ENCODE peak calls at places on chromosomes 12 and 14, in nine cellular contexts. M, S, I, E, T, R, K, A and U are unnamed samples. For H3K4me1, the result is how much of the 10 kb centered on the place peaks cover.

GRCh38 chr12:1605129-1606020 is 11.0 kb upstream of the FBXL14 start:
- DNase-seq in A (peak), M (peak), R (peak), T (peak), I (peak), K (no peak), E (peak), S (peak), U (peak)

GRCh38 chr14:45051896-45052295 is 32.0 kb upstream of the PRPF39 start:
- DNase-seq in K (no peak), R (no peak), I (no peak), S (no peak), E (no peak), M (no peak), A (no peak), T (no peak), U (no peak)

GRCh38 chr14:85257287-85257686 is 272.7 kb upstream of the FLRT2 start:
- DNase-seq in M (no peak), A (no peak), R (no peak), E (no peak), I (no peak), S (no peak), K (no peak), T (no peak), U (no peak)

GRCh38 chr14:97634786-97635185 is 837.6 kb downstream of the VRK1 start:
- DNase-seq in M (no peak), T (no peak), I (no peak), K (no peak), E (no peak), S (no peak), A (no peak), R (no peak), U (peak)

GRCh38 chr12:75913502-75914110 is 118.0 kb downstream of the PHLDA1 start:
- DNase-seq in I (no peak), K (no peak), A (no peak), S (no peak), R (no peak), E (no peak), M (no peak), T (no peak), U (no peak)

GRCh38 chr14:24418492-24418873 is 11.0 kb downstream of the CBLN3 start:
- DNase-seq in R (no peak), E (no peak), A (peak), S (peak), I (no peak), K (peak), M (no peak), T (no peak), U (no peak)

GRCh38 chr12:120710805-120711296 is 593 bp downstream of the UNC119B start:
- DNase-seq in M (peak), S (no peak), I (peak), E (peak), A (no peak), R (peak), K (no peak), T (no peak), U (no peak)

GRCh38 chr12:42469355-42470006 is 120.1 kb downstream of the PRICKLE1 start:
- DNase-seq in R (no peak), E (no peak), M (no peak), T (no peak), A (no peak), K (no peak), I (peak), S (no peak), U (no peak)

GRCh38 chr12:102885043-102885932 is 31.8 kb downstream of the PAH start:
- DNase-seq in M (no peak), E (no peak), R (peak), S (no peak), K (no peak), I (no peak), A (peak), T (no peak), U (no peak)

DNA sequence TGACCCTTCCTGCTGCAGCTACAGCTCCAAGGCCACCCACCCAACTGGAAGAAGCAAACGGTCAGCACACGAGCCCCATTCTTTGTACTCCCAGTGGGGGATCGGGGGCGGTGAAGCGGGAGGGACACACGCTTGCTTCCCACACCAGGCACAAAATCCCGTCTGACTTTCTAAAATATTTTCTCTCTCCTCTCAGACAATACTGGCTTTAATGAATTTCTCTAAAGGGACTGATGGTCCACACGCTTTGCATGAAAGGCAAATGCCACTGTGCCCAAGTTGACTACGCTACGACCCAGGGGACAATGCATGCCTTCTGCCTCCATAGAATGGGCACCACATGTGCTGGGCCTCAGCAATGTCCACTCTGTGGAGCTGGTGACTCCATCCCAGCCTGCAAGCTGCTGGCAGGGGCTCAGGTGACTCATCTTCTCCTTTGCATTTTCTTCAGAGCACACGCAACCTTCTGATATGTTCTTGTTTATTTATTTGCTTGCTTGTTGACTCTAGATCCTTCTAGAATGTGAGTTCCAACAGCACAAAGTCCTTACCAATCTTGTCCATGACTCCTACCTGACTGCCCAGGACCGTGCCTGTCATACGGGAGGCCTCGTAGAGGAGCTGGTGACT is 15.6 kb downstream of the SYNE3 start:
- DNase-seq in A (no peak), K (no peak), E (peak), M (no peak), I (no peak), R (no peak), S (peak), T (no peak), U (peak)
- H3K4me1 ChIP-seq in A (under half), K (under half), E (under half), M (under half), I (under half), R (half or more), S (under half), T (under half), U (under half)

DNA sequence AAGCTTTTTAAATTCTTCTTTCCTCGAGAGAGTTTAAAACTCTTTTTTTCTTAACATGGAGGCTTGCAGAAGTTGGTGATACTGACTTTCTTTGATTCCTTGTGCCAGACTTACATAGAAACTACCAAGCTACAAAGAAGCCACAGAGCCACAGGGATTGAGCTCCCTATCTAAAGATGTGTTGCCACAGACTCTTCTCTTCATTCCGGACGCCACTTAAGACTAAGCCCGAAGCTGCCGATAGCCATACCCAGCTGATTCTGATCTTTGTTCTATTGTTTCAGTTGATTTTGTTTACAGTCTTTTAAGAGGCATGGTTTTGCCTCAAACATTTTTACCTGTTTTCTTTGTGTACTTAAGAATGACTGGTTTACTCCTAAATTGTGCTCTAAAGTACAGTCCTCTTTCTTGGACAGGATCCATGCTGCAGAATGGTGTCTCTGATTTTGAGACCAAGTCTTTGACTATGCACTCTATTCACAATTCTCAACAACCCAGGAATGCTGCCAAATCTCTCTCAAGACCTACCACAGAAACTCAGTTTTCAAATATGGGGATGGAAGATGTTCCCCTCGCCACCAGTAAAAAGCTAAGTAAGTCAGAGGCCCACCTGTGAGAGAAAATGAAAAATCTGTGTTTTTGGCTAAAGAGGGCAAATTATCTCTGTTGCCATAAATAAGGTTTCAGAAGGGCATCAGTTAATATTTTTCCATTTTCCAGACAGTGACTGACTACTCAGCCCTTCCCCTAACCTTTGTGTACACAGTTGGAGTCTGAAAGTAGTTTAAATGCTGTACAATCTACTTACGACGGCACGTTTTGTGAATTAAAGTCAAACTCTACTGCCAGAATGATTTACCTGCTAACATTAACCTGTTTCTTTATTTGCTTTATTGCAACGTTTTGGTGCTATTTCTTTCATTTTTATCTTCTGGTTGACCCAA is 42.1 kb upstream of the KCNH3 start:
- DNase-seq in K (no peak), M (no peak), E (no peak), R (no peak), A (no peak), T (no peak), S (no peak), I (no peak), U (peak)
- H3K4me1 ChIP-seq in K (under half), M (under half), E (under half), R (under half), A (under half), T (under half), S (under half), I (under half), U (under half)

DNA sequence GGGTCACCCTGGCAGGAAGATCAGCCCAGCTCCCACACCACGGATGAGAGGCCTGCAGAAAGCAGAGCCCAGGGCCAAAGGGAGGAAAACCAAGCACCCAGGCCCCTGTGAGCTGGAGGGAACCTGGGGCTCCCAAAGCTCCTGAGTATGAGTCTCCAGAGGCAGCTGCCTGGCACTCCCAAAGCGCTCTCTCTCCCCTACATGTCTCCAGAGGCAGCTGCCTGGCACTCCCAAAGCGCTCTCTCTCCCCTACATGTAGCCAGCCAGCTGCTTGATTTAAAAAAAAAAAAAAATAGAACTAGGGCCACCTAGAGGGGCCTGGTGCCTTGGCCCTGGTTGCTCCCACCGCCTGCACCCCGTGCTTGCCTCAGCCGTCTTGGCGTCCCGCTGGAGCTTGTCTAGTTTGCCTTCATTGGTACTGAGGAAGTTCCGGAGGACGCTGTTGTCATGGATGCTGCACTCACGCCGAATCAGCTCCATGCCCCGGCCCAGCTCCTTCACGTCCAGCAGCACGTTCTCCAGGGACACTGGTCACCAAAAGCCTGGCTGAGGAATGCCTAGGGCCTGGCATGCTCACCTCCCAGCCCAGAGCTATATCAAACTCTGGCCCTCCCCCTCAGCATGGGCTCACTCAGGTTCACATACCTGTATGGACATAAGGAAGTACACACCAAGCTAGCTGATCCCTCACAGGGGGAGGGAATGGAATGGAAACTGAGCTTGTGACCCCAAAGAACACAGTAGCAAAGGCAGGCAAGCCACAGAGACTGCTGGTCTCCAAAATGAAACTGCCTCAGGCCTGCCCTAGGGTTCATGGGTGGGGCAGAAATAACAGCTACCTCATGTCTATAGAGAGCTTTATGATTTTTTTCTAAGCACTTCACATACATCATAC is 24.7 kb downstream of the PRPF40B start:
- DNase-seq in I (no peak), E (no peak), K (no peak), M (peak), S (no peak), T (no peak), A (no peak), R (no peak), U (no peak)
- H3K4me1 ChIP-seq in I (under half), E (under half), K (under half), M (under half), S (under half), T (under half), A (under half), R (under half), U (under half)

DNA sequence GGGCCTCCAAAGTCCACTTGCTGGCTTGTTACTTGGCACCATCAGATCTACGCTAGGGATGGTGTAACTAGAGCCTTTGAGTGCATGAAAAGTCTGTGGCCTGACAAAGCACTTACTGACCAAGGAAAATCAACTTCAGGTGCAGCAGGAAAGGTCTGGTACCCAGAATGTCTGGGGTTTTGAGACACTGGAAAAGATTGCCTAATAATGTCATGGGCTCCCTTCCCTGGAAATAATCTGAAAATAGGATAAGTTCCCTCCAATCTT is 106.7 kb downstream of the ZFP36L1 start:
- DNase-seq in S (no peak), M (no peak), K (no peak), I (no peak), T (no peak), E (no peak), R (no peak), A (no peak), U (no peak)
- H3K4me1 ChIP-seq in S (under half), M (under half), K (half or more), I (under half), T (half or more), E (under half), R (under half), A (under half), U (half or more)